ENCODE peak calls at places on chromosomes 16 and 17, in eight cellular contexts. One of them, this sample, is unnamed.

GRCh38 chr17:705863-706262 is 8.8 kb downstream of the VPS53 start:
- DNase-seq in CD4-positive, alpha-beta T cell: no peak
- DNase-seq in fibroblast of lung: no peak
- DNase-seq in transverse colon: no peak
- DNase-seq in upper lobe of right lung: no peak
- DNase-seq in mesendoderm: no peak
- DNase-seq in PC-3: no peak
- DNase-seq in lower lobe of right lung: no peak
- DNase-seq in this sample: no peak

GRCh38 chr16:56362057-56362655 is 63.2 kb downstream of the AMFR start:
- DNase-seq in PC-3: no peak
- DNase-seq in transverse colon: no peak
- DNase-seq in lower lobe of right lung: no peak
- DNase-seq in mesendoderm: no peak
- DNase-seq in CD4-positive, alpha-beta T cell: no peak
- DNase-seq in fibroblast of lung: no peak
- DNase-seq in upper lobe of right lung: no peak
- DNase-seq in this sample: no peak

GRCh38 chr17:32769846-32770245 is 107.1 kb downstream of the MYO1D start:
- DNase-seq in CD4-positive, alpha-beta T cell: no peak
- DNase-seq in fibroblast of lung: no peak
- DNase-seq in lower lobe of right lung: no peak
- DNase-seq in mesendoderm: peak; percentile 64
- DNase-seq in PC-3: peak; percentile 20
- DNase-seq in transverse colon: no peak
- DNase-seq in upper lobe of right lung: no peak
- DNase-seq in this sample: no peak

GRCh38 chr16:55367796-55368195 is 43.8 kb downstream of the IRX6 start:
- DNase-seq in fibroblast of lung: no peak
- DNase-seq in PC-3: no peak
- DNase-seq in lower lobe of right lung: no peak
- DNase-seq in mesendoderm: no peak
- DNase-seq in upper lobe of right lung: no peak
- DNase-seq in CD4-positive, alpha-beta T cell: no peak
- DNase-seq in transverse colon: no peak
- DNase-seq in this sample: no peak

GRCh38 chr16:89089142-89089541 is 4.5 kb upstream of the ACSF3 start:
- DNase-seq in transverse colon: no peak
- DNase-seq in CD4-positive, alpha-beta T cell: no peak
- DNase-seq in fibroblast of lung: no peak
- DNase-seq in upper lobe of right lung: peak; percentile 63
- DNase-seq in PC-3: no peak
- DNase-seq in mesendoderm: peak; percentile 25
- DNase-seq in lower lobe of right lung: no peak
- DNase-seq in this sample: no peak

GRCh38 chr17:32103476-32104113 is 38.7 kb upstream of the RHOT1 start:
- DNase-seq in transverse colon: no peak
- DNase-seq in mesendoderm: no peak
- DNase-seq in upper lobe of right lung: no peak
- DNase-seq in PC-3: no peak
- DNase-seq in CD4-positive, alpha-beta T cell: no peak
- DNase-seq in lower lobe of right lung: no peak
- DNase-seq in fibroblast of lung: no peak
- DNase-seq in this sample: no peak

GRCh38 chr16:12173121-12173520 is 196.6 kb downstream of the SNX29 start:
- DNase-seq in upper lobe of right lung: no peak
- DNase-seq in fibroblast of lung: no peak
- DNase-seq in transverse colon: no peak
- DNase-seq in CD4-positive, alpha-beta T cell: no peak
- DNase-seq in PC-3: no peak
- DNase-seq in lower lobe of right lung: no peak
- DNase-seq in mesendoderm: no peak
- DNase-seq in this sample: no peak

GRCh38 chr17:81706232-81706611 is 3.1 kb downstream of the MRPL12 start:
- DNase-seq in mesendoderm: no peak
- DNase-seq in upper lobe of right lung: no peak
- DNase-seq in fibroblast of lung: no peak
- DNase-seq in PC-3: no peak
- DNase-seq in lower lobe of right lung: no peak
- DNase-seq in CD4-positive, alpha-beta T cell: no peak
- DNase-seq in transverse colon: no peak
- DNase-seq in this sample: no peak

GRCh38 chr17:56913000-56913866 is 616 bp downstream of the TRIM25 start:
- DNase-seq in PC-3: peak; percentile 16
- DNase-seq in transverse colon: no peak
- DNase-seq in mesendoderm: peak; percentile 35
- DNase-seq in upper lobe of right lung: peak; percentile 69
- DNase-seq in fibroblast of lung: no peak
- DNase-seq in CD4-positive, alpha-beta T cell: no peak
- DNase-seq in lower lobe of right lung: no peak
- DNase-seq in this sample: peak; percentile 45

GRCh38 chr16:88295526-88296436 is 87.0 kb upstream of the ZNF469 start:
- DNase-seq in upper lobe of right lung: no peak
- DNase-seq in fibroblast of lung: no peak
- DNase-seq in lower lobe of right lung: no peak
- DNase-seq in PC-3: no peak
- DNase-seq in mesendoderm: no peak
- DNase-seq in CD4-positive, alpha-beta T cell: no peak
- DNase-seq in transverse colon: no peak
- DNase-seq in this sample: no peak

GRCh38 chr17:2400474-2400866 is 390 bp downstream of the MNT start:
- DNase-seq in PC-3: peak; percentile 27
- DNase-seq in CD4-positive, alpha-beta T cell: peak; percentile 53
- DNase-seq in fibroblast of lung: no peak
- DNase-seq in upper lobe of right lung: peak; percentile 89
- DNase-seq in lower lobe of right lung: peak; percentile 82
- DNase-seq in mesendoderm: peak; percentile 86
- DNase-seq in transverse colon: peak; percentile 61
- DNase-seq in this sample: no peak

GRCh38 chr16:3950343-3951193 is 70.1 kb upstream of the CREBBP start:
- DNase-seq in transverse colon: peak; percentile 60
- DNase-seq in PC-3: peak; percentile 78
- DNase-seq in upper lobe of right lung: peak; percentile 90
- DNase-seq in fibroblast of lung: peak; percentile 99
- DNase-seq in lower lobe of right lung: peak; percentile 86
- DNase-seq in CD4-positive, alpha-beta T cell: no peak
- DNase-seq in mesendoderm: no peak
- DNase-seq in this sample: no peak

GRCh38 chr17:78147315-78147998 is 1.3 kb downstream of the C17orf99 start:
- DNase-seq in fibroblast of lung: no peak
- DNase-seq in transverse colon: peak; percentile 65
- DNase-seq in PC-3: no peak
- DNase-seq in upper lobe of right lung: peak; percentile 86
- DNase-seq in mesendoderm: no peak
- DNase-seq in CD4-positive, alpha-beta T cell: no peak
- DNase-seq in lower lobe of right lung: peak; percentile 73
- DNase-seq in this sample: no peak

GRCh38 chr17:78151514-78152008 is 5.4 kb downstream of the C17orf99 start:
- DNase-seq in upper lobe of right lung: no peak
- DNase-seq in lower lobe of right lung: no peak
- DNase-seq in PC-3: peak; percentile 62
- DNase-seq in fibroblast of lung: no peak
- DNase-seq in CD4-positive, alpha-beta T cell: no peak
- DNase-seq in mesendoderm: no peak
- DNase-seq in transverse colon: peak; percentile 74
- DNase-seq in this sample: no peak

GRCh38 chr17:78146471-78146869 is 285 bp downstream of the C17orf99 start:
- DNase-seq in transverse colon: peak; percentile 12
- DNase-seq in lower lobe of right lung: no peak
- DNase-seq in CD4-positive, alpha-beta T cell: no peak
- DNase-seq in mesendoderm: no peak
- DNase-seq in upper lobe of right lung: no peak
- DNase-seq in fibroblast of lung: no peak
- DNase-seq in PC-3: no peak
- DNase-seq in this sample: no peak

GRCh38 chr17:78146881-78147280 is 696 bp downstream of the C17orf99 start:
- DNase-seq in CD4-positive, alpha-beta T cell: no peak
- DNase-seq in upper lobe of right lung: no peak
- DNase-seq in PC-3: no peak
- DNase-seq in mesendoderm: no peak
- DNase-seq in lower lobe of right lung: no peak
- DNase-seq in fibroblast of lung: no peak
- DNase-seq in transverse colon: peak; percentile 7
- DNase-seq in this sample: no peak

GRCh38 chr17:78148286-78149016 is 2.3 kb downstream of the C17orf99 start:
- DNase-seq in mesendoderm: no peak
- DNase-seq in transverse colon: peak; percentile 10
- DNase-seq in lower lobe of right lung: no peak
- DNase-seq in fibroblast of lung: no peak
- DNase-seq in upper lobe of right lung: no peak
- DNase-seq in CD4-positive, alpha-beta T cell: no peak
- DNase-seq in PC-3: no peak
- DNase-seq in this sample: no peak
- H3K27ac ChIP-seq in mesendoderm: no peak overlapping the region
- H3K27ac ChIP-seq in transverse colon: peak overlapping the region; percentile 34
- H3K27ac ChIP-seq in lower lobe of right lung: no peak overlapping the region
- H3K27ac ChIP-seq in fibroblast of lung: no peak overlapping the region
- H3K27ac ChIP-seq in upper lobe of right lung: no peak overlapping the region
- H3K27ac ChIP-seq in CD4-positive, alpha-beta T cell: no peak overlapping the region
- H3K27ac ChIP-seq in PC-3: no peak overlapping the region
- H3K27ac ChIP-seq in this sample: no peak overlapping the region

DNA sequence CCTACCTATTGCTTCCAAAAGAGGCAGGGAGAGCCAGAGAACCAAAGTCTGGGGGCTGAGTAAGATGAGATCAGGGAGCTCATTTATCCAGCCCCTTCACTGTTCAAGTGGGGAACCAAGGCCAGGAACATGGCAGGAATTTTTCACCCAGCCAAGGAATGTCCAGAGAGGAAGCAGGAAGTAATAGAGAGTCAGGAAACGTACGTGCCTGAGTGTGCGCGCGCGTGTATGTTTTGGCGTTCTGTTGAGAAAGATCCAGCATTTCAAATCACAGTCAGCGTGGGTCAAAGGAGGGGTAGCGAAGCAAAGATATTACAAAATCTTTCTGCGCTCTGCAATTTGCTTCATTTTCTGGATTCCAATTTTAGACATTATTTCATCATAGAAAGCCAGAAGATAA is 41.9 kb upstream of the WSCD1 start:
- DNase-seq in fibroblast of lung: no peak
- DNase-seq in lower lobe of right lung: no peak
- DNase-seq in upper lobe of right lung: no peak
- DNase-seq in transverse colon: no peak
- DNase-seq in mesendoderm: no peak
- DNase-seq in PC-3: no peak
- DNase-seq in CD4-positive, alpha-beta T cell: no peak
- DNase-seq in this sample: no peak
- H3K27ac ChIP-seq in fibroblast of lung: no peak overlapping the region
- H3K27ac ChIP-seq in lower lobe of right lung: no peak overlapping the region
- H3K27ac ChIP-seq in upper lobe of right lung: no peak overlapping the region
- H3K27ac ChIP-seq in transverse colon: no peak overlapping the region
- H3K27ac ChIP-seq in mesendoderm: no peak overlapping the region
- H3K27ac ChIP-seq in PC-3: no peak overlapping the region
- H3K27ac ChIP-seq in CD4-positive, alpha-beta T cell: no peak overlapping the region
- H3K27ac ChIP-seq in this sample: no peak overlapping the region

DNA sequence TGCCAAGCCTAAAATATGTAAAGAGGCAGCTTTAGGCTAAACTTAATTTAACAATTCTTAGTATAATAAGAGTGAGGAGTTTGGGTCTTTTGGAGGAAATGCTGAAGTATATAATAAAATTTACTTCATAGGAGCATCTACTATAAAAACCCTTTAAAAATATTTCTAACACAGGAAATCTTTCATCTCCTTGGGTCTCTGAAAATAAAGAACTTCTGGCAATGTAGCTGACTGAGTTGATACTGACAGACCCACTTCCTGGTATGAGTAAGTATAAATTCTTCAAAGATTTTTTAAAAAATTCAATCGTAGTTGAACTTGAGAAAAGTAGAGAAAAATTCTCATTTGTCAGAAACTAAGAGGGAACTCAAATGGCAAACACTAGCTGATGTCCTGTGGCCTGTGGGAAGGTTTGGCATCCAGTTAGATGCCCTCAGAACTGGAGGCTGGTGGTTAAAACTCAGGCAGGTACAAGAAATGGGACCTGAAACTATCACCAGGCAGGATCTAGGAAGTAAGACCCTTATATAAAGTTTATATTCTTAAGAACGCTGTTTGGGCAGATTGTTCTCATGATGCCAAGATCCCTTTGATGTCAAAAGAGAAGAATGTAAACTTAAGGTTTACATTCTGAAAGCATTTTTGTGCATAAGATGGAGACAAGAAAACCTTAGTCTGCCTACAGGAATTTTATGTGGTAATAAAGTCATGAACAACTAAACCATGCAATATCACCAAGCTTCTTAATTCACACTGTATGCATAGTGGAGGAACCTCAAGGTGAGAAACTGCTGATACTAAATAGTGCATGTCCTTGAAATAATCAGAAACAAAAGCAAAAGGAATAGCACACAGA is 6.2 kb downstream of the KRTAP4-6 start:
- DNase-seq in mesendoderm: no peak
- DNase-seq in upper lobe of right lung: no peak
- DNase-seq in fibroblast of lung: no peak
- DNase-seq in CD4-positive, alpha-beta T cell: no peak
- DNase-seq in lower lobe of right lung: no peak
- DNase-seq in PC-3: no peak
- DNase-seq in transverse colon: no peak
- DNase-seq in this sample: no peak
- H3K27ac ChIP-seq in mesendoderm: no peak overlapping the region
- H3K27ac ChIP-seq in upper lobe of right lung: no peak overlapping the region
- H3K27ac ChIP-seq in fibroblast of lung: no peak overlapping the region
- H3K27ac ChIP-seq in CD4-positive, alpha-beta T cell: no peak overlapping the region
- H3K27ac ChIP-seq in lower lobe of right lung: no peak overlapping the region
- H3K27ac ChIP-seq in PC-3: peak overlapping the region; percentile 25
- H3K27ac ChIP-seq in transverse colon: no peak overlapping the region
- H3K27ac ChIP-seq in this sample: no peak overlapping the region

GRCh38 chr17:45016823-45017222 is 34.6 kb downstream of the DCAKD start:
- DNase-seq in mesendoderm: peak; percentile 79
- DNase-seq in transverse colon: no peak
- DNase-seq in fibroblast of lung: no peak
- DNase-seq in lower lobe of right lung: no peak
- DNase-seq in upper lobe of right lung: no peak
- DNase-seq in PC-3: peak; percentile 33
- DNase-seq in CD4-positive, alpha-beta T cell: no peak
- DNase-seq in this sample: peak; percentile 79
- H3K27ac ChIP-seq in mesendoderm: no peak overlapping the region
- H3K27ac ChIP-seq in transverse colon: no peak overlapping the region
- H3K27ac ChIP-seq in fibroblast of lung: no peak overlapping the region
- H3K27ac ChIP-seq in lower lobe of right lung: no peak overlapping the region
- H3K27ac ChIP-seq in upper lobe of right lung: no peak overlapping the region
- H3K27ac ChIP-seq in PC-3: no peak overlapping the region
- H3K27ac ChIP-seq in CD4-positive, alpha-beta T cell: no peak overlapping the region
- H3K27ac ChIP-seq in this sample: no peak overlapping the region

DNA sequence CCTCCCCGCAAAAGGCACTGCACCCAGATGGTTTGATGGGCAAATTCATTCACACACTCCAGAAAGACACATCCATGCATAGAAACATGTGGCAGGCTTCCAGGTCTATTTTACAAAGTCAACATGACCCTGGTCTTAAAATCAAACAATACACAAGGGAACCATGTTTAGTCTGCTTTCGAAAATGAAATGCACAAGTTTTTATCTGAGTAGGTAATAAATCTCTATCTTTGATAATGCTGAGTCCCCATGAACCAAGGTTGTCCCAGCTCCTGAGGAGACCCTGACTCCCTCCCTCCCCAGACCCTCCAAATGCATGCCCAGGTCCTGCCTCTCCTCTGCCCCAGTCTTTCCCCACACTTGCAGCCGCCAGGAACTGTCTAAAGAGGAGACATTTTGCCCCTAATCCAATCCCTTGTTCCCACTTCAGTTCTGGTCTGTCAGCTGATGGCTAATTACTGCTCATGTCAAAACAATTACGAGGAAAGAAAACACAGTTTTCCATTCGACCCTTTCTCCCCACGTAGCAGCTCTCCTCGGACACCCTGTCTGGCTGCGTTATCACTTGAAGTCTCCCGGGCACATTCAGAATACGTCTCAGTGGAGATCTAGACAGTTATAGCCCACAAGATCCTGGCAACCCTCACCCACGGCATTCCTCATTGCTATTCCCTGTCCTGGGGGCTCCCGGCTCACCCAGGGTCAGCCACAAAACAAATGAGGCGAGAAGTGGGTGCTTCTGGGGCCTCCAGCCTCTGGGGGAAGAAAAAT is 68.8 kb upstream of the RCVRN start:
- DNase-seq in PC-3: no peak
- DNase-seq in transverse colon: no peak
- DNase-seq in mesendoderm: no peak
- DNase-seq in upper lobe of right lung: no peak
- DNase-seq in fibroblast of lung: no peak
- DNase-seq in lower lobe of right lung: no peak
- DNase-seq in CD4-positive, alpha-beta T cell: no peak
- DNase-seq in this sample: no peak
- H3K27ac ChIP-seq in PC-3: no peak overlapping the region
- H3K27ac ChIP-seq in transverse colon: peak overlapping the region; percentile 32
- H3K27ac ChIP-seq in mesendoderm: no peak overlapping the region
- H3K27ac ChIP-seq in upper lobe of right lung: peak overlapping the region; percentile 70
- H3K27ac ChIP-seq in fibroblast of lung: no peak overlapping the region
- H3K27ac ChIP-seq in lower lobe of right lung: peak overlapping the region; percentile 74
- H3K27ac ChIP-seq in CD4-positive, alpha-beta T cell: no peak overlapping the region
- H3K27ac ChIP-seq in this sample: no peak overlapping the region